ENCODE peak calls at places on chromosomes 5 and 9, in nine cellular contexts. X is upper lobe of right lung, W is fibroblast of lung, M is OCI-LY7, I is epithelial cell of esophagus, Q is fibroblast of pulmonary artery, O is foreskin fibroblast, U is uterus, N is bronchial epithelial cell. J is an unnamed sample.

GRCh38 chr5:176131771-176132170 is 106.5 kb upstream of the SIMC1 start:
- DNase-seq in X (no peak), W (no peak), M (no peak), I (no peak), Q (no peak), O (no peak), U (no peak), N (no peak), J (no peak)

GRCh38 chr9:87375397-87376073 is 122.1 kb upstream of the DAPK1 start:
- DNase-seq in X (no peak), W (no peak), M (no peak), I (peak), Q (peak), O (no peak), U (no peak), N (peak), J (peak)

GRCh38 chr9:136451221-136451877 is 11.7 kb upstream of the INPP5E start:
- DNase-seq in X (no peak), W (no peak), M (no peak), I (no peak), Q (no peak), O (no peak), U (no peak), N (no peak), J (no peak)

GRCh38 chr5:350355-350754 is 28.8 kb downstream of the AHRR start:
- DNase-seq in X (no peak), W (no peak), M (no peak), I (no peak), Q (no peak), O (no peak), U (no peak), N (no peak), J (no peak)

GRCh38 chr5:67047180-67047579 is 149.4 kb downstream of the CD180 start:
- DNase-seq in X (no peak), W (no peak), M (no peak), I (no peak), Q (no peak), O (no peak), U (no peak), N (no peak), J (no peak)

GRCh38 chr9:122827759-122828090 is 663 bp downstream of the PDCL start:
- DNase-seq in X (no peak), W (no peak), M (peak), I (no peak), Q (peak), O (no peak), U (no peak), N (peak), J (no peak)

GRCh38 chr5:59335544-59335943 is 558.0 kb downstream of the PDE4D start:
- DNase-seq in X (no peak), W (no peak), M (no peak), I (no peak), Q (no peak), O (no peak), U (no peak), N (no peak), J (no peak)

GRCh38 chr9:91391426-91392217 is 29.9 kb upstream of the AUH start:
- DNase-seq in X (no peak), W (no peak), M (no peak), I (no peak), Q (no peak), O (peak), U (no peak), N (peak), J (no peak)

GRCh38 chr9:16022228-16022627 is 469.4 kb downstream of the CCDC171 start:
- DNase-seq in X (no peak), W (no peak), M (no peak), I (no peak), Q (no peak), O (no peak), U (no peak), N (no peak), J (no peak)

GRCh38 chr5:153520137-153520536 is 29.7 kb downstream of the GRIA1 start:
- DNase-seq in X (no peak), W (no peak), M (no peak), I (no peak), Q (no peak), O (no peak), U (no peak), N (no peak), J (no peak)

GRCh38 chr5:93586948-93587918 is 4.2 kb downstream of the NR2F1 start:
- DNase-seq in X (no peak), W (peak), M (no peak), I (no peak), Q (no peak), O (no peak), U (no peak), N (no peak), J (peak)

GRCh38 chr5:67465556-67466206 is 269.1 kb upstream of the CD180 start:
- DNase-seq in X (no peak), W (peak), M (no peak), I (no peak), Q (no peak), O (peak), U (peak), N (no peak), J (no peak)

GRCh38 chr9:83047839-83048775 is 14.8 kb downstream of the RASEF start:
- DNase-seq in X (no peak), W (peak), M (no peak), I (peak), Q (peak), O (no peak), U (peak), N (peak), J (peak)

GRCh38 chr5:96590796-96591195 is 71.4 kb upstream of the CAST start:
- DNase-seq in X (no peak), W (peak), M (no peak), I (no peak), Q (no peak), O (no peak), U (no peak), N (no peak), J (no peak)

GRCh38 chr9:36632892-36633291 is 60.2 kb downstream of the MELK start:
- DNase-seq in X (no peak), W (peak), M (peak), I (peak), Q (peak), O (peak), U (no peak), N (peak), J (peak)

GRCh38 chr5:116652196-116652729 is 77.6 kb upstream of the SEMA6A start:
- DNase-seq in X (no peak), W (peak), M (no peak), I (peak), Q (peak), O (peak), U (peak), N (peak), J (peak)

GRCh38 chr5:60652206-60652605 is 47.8 kb downstream of the DEPDC1B start:
- DNase-seq in X (no peak), W (peak), M (no peak), I (peak), Q (peak), O (peak), U (no peak), N (peak), J (peak)

GRCh38 chr5:69484891-69485290 is 7.7 kb upstream of the OCLN start:
- DNase-seq in X (no peak), W (no peak), M (no peak), I (peak), Q (peak), O (no peak), U (no peak), N (no peak), J (peak)

GRCh38 chr9:104997536-104997935 is 69.6 kb upstream of the ABCA1 start:
- DNase-seq in X (no peak), W (no peak), M (no peak), I (no peak), Q (no peak), O (no peak), U (no peak), N (no peak), J (no peak)

GRCh38 chr5:61768692-61769281 is 436.7 kb downstream of the ZSWIM6 start:
- DNase-seq in X (no peak), W (no peak), M (peak), I (peak), Q (peak), O (no peak), U (no peak), N (peak), J (peak)

GRCh38 chr9:132424857-132425702 is 15.1 kb downstream of the CFAP77 start:
- DNase-seq in X (no peak), W (no peak), M (no peak), I (no peak), Q (no peak), O (no peak), U (no peak), N (no peak), J (no peak)

GRCh38 chr9:132418743-132419363 is 8.8 kb downstream of the CFAP77 start:
- DNase-seq in X (no peak), W (no peak), M (no peak), I (no peak), Q (no peak), O (no peak), U (no peak), N (no peak), J (no peak)

GRCh38 chr9:132422574-132422973 is 12.6 kb downstream of the CFAP77 start:
- DNase-seq in X (no peak), W (no peak), M (no peak), I (no peak), Q (no peak), O (no peak), U (no peak), N (no peak), J (no peak)

GRCh38 chr9:132427015-132427414 is 17.0 kb downstream of the CFAP77 start:
- DNase-seq in X (no peak), W (no peak), M (no peak), I (no peak), Q (no peak), O (no peak), U (no peak), N (no peak), J (no peak)

DNA sequence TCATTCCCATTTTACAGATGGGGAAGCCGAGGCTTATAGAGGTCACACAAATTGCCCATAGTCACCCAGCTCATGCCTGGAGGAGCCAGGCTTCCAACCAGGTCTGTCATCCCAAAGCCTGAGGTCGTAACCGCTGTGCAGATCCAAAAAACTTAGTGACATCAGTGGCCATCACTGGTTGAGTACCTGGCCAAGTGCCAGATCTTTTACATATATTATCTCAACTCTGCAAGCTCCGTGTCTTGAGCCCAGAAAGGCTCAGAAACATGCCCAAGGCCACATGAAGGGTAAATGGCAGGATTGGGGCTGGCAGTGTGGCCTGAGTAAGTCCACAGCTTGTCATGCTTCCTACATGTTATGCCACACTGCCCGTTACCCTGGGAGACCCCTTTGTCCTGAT is 13.5 kb downstream of the CFAP77 start:
- DNase-seq in X (no peak), W (no peak), M (no peak), I (no peak), Q (no peak), O (no peak), U (no peak), N (no peak), J (no peak)
- H3K4me3 ChIP-seq in X (no peak), W (no peak), M (no peak), I (no peak), Q (no peak), O (no peak), U (no peak), N (no peak), J (no peak)

GRCh38 chr5:115571441-115571878 is 26.9 kb upstream of the FEM1C start:
- DNase-seq in X (no peak), W (no peak), M (no peak), I (no peak), Q (peak), O (no peak), U (no peak), N (no peak), J (peak)
- TF ChIP-seq CTCF in X (no peak), W (no peak), M (no peak), I (no peak), Q (no peak), O (no peak), U (no peak), N (no peak), J (no peak)

GRCh38 chr9:113501129-113501686 is 37.7 kb downstream of the RGS3 start:
- DNase-seq in X (no peak), W (no peak), M (no peak), I (no peak), Q (peak), O (no peak), U (no peak), N (no peak), J (no peak)
- H3K4me3 ChIP-seq in X (peak), W (no peak), M (no peak), I (no peak), Q (peak), O (no peak), U (peak), N (no peak), J (no peak)

GRCh38 chr5:135878156-135878620 is 17.5 kb downstream of the IL9 start:
- DNase-seq in X (no peak), W (no peak), M (no peak), I (no peak), Q (no peak), O (no peak), U (no peak), N (no peak), J (no peak)

GRCh38 chr5:135879591-135879990 is 16.1 kb downstream of the IL9 start:
- DNase-seq in X (no peak), W (no peak), M (no peak), I (no peak), Q (no peak), O (no peak), U (no peak), N (no peak), J (no peak)

GRCh38 chr5:135880801-135881200 is 14.8 kb downstream of the IL9 start:
- DNase-seq in X (no peak), W (no peak), M (no peak), I (peak), Q (no peak), O (no peak), U (no peak), N (peak), J (no peak)

GRCh38 chr5:135881244-135881643 is 14.4 kb downstream of the IL9 start:
- DNase-seq in X (no peak), W (no peak), M (no peak), I (no peak), Q (no peak), O (no peak), U (no peak), N (no peak), J (no peak)

DNA sequence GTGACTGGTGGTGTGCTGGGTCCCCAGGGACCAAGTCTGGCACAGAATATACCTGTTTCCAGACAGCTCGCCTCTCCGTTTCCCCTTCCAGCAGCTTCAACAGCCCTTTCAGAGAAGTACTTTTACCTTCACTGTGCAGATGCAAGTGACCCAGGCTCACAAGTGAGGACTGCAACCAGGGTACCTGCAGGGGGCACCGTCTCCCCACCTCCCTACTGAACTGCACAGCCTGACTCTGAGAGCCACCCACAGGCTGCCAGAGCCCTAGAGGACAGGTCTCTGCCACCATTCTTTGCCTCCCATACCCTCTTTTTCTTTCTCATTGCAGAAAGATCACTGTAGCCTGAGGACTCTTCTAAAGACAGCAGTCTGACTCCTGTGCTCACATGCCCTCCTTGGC is 15.4 kb downstream of the IL9 start:
- DNase-seq in X (no peak), W (peak), M (peak), I (no peak), Q (no peak), O (no peak), U (no peak), N (no peak), J (no peak)
- TF ChIP-seq CTCF in X (no peak), W (peak), M (peak), I (peak), Q (peak), O (no peak), U (no peak), N (peak), J (peak)

DNA sequence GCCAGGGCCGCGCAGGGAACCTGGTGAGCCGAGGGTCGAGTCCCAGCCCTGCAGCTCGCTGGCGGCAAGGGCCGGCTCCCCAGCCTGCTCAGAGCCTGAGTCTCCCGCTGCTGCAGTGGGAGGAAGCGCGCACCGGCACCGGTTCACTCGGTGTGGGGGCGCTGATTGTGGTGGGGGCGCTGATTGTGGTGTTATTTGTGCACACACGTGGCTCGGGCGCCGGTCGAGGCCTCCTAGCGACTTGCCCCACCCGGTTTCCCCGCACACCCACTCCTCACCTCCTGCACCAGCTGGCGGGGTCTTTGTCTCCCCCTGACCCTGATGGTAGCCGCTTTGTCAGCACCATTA is 266.7 kb downstream of the NSG2 start:
- DNase-seq in X (no peak), W (no peak), M (no peak), I (no peak), Q (no peak), O (no peak), U (no peak), N (no peak), J (no peak)
- H3K4me3 ChIP-seq in X (no peak), W (no peak), M (no peak), I (no peak), Q (no peak), O (no peak), U (no peak), N (no peak), J (no peak)

GRCh38 chr5:142922223-142922952 is 152.2 kb downstream of the ARHGAP26 start:
- DNase-seq in X (no peak), W (peak), M (peak), I (peak), Q (peak), O (peak), U (no peak), N (peak), J (peak)

GRCh38 chr5:142925795-142926194 is 155.6 kb downstream of the ARHGAP26 start:
- DNase-seq in X (no peak), W (peak), M (no peak), I (peak), Q (peak), O (peak), U (no peak), N (peak), J (peak)

GRCh38 chr5:142926549-142926948 is 156.4 kb downstream of the ARHGAP26 start:
- DNase-seq in X (no peak), W (no peak), M (no peak), I (no peak), Q (no peak), O (no peak), U (no peak), N (no peak), J (no peak)

GRCh38 chr5:142920888-142921612 is 150.9 kb downstream of the ARHGAP26 start:
- DNase-seq in X (no peak), W (no peak), M (no peak), I (no peak), Q (no peak), O (no peak), U (no peak), N (no peak), J (no peak)

DNA sequence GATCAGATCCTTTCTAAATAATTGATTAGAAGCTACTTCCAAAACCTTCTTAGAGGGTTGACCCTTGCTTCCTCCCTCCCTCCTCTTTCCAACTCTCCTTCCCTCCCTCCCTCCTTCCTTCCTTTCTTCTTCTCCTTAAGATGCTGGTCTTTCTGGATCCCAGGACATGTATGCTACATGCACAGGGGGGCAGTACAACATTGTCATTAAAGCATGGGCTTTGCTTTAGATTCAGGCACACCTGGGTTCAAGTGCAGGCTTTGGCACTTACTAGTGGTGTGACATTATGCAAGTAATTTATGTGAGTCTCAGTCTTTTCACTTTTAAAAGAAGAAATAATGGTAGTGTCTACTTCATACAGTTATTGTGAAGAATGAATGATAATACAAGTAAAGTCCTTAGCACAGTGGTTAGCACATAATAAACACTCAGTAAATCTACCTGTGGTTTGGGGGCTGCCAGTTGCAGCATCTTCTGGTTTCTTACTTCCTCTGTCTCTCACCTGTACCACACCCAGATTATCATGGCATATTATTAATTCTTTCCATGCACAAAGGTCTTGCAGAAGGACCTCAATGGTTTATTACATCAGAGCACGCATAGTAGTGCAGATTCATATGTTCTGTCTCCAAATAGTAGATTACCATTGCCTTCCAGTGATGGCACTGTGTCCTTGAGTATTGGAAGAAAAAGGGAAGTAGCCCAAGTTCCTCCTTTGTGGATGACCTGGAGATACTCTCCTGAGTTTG is 154.1 kb downstream of the ARHGAP26 start:
- DNase-seq in X (no peak), W (peak), M (peak), I (no peak), Q (peak), O (no peak), U (no peak), N (no peak), J (peak)
- TF ChIP-seq CTCF in X (peak), W (no peak), M (peak), I (peak), Q (peak), O (no peak), U (no peak), N (no peak), J (peak)

GRCh38 chr5:90981177-90981576 is 401.9 kb downstream of the ARRDC3 start:
- DNase-seq in X (no peak), W (no peak), M (no peak), I (no peak), Q (no peak), O (no peak), U (no peak), N (no peak), J (no peak)
- H3K4me3 ChIP-seq in X (no peak), W (no peak), M (no peak), I (no peak), Q (no peak), O (no peak), U (no peak), N (no peak), J (no peak)

GRCh38 chr9:109186857-109187256 is 19.8 kb upstream of the FRRS1L start:
- DNase-seq in X (no peak), W (no peak), M (no peak), I (no peak), Q (no peak), O (no peak), U (no peak), N (no peak), J (no peak)

GRCh38 chr9:109190151-109190550 is 23.1 kb upstream of the FRRS1L start:
- DNase-seq in X (no peak), W (no peak), M (no peak), I (peak), Q (peak), O (no peak), U (no peak), N (peak), J (no peak)

GRCh38 chr9:109194157-109194556 is 27.1 kb upstream of the FRRS1L start:
- DNase-seq in X (no peak), W (peak), M (no peak), I (no peak), Q (no peak), O (peak), U (no peak), N (no peak), J (peak)

GRCh38 chr9:109191746-109192145 is 24.7 kb upstream of the FRRS1L start:
- DNase-seq in X (no peak), W (no peak), M (no peak), I (no peak), Q (no peak), O (no peak), U (no peak), N (no peak), J (no peak)

DNA sequence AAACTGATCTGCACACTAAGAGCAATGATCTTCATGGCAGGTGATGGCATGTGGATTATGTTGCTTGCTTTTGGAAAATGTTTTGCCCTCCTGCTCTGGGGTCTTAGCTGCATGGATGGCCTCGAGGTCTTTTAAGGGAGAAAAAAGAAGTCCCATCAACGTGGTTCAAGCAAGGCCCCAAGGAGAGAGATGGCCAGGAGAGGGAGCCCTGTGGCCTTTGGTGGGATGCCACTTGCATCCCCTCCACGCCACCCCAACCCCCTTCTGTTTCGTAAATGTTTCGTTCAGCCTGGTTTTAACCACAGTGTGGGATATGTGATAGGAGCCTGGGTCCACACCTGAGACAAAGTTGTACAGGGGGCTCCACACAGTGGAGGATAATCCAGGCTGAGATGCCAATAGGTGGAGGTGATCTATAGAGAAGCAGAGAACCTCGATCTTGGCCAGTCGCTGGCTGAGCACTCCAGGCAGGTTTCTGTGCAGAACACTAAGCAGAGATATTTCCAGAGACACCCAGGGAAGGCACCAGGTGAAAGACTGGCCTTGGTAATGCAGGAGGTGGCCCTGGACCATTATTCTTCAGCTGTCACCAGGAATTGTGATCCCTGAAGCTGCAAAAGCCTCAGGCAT is 25.8 kb upstream of the FRRS1L start:
- DNase-seq in X (no peak), W (peak), M (no peak), I (peak), Q (peak), O (no peak), U (no peak), N (peak), J (peak)
- TF ChIP-seq CTCF in X (no peak), W (no peak), M (peak), I (peak), Q (peak), O (peak), U (no peak), N (peak), J (peak)

J was measured in astrocyte of the spinal cord.